ENCODE peak calls at places on chromosome 11, in five cellular contexts. Q, T, D, Y and X are unnamed samples.
A peak's percentile ranks its signal among the peaks of the same experiment; 100 is the strongest.

GRCh38 chr11:653837-654236 is 16.8 kb downstream of the DRD4 start:
- DNase-seq in D (no peak), T (no peak), Y (no peak), Q (no peak), X (no peak)

GRCh38 chr11:62552931-62553838 is 6.6 kb upstream of the AHNAK start:
- DNase-seq in Q (peak; percentile 96), Y (peak; percentile 96), D (peak; percentile 77), T (peak; percentile 66), X (peak; percentile 87)

GRCh38 chr11:67269401-67270255 is 3.4 kb downstream of the GRK2 start:
- DNase-seq in Q (no peak), Y (peak; percentile 71), D (no peak), T (no peak), X (no peak)

GRCh38 chr11:73559758-73560157 is 38.2 kb downstream of the FAM168A start:
- DNase-seq in Y (no peak), T (no peak), Q (no peak), D (no peak), X (no peak)

GRCh38 chr11:122209619-122210377 is 93.8 kb upstream of the BLID start:
- DNase-seq in Y (peak; percentile 91), Q (peak; percentile 89), D (no peak), T (no peak), X (no peak)

GRCh38 chr11:69939551-69940245 is 120.5 kb upstream of the FGF3 start:
- DNase-seq in Y (peak; percentile 89), Q (peak; percentile 8), T (no peak), D (no peak), X (no peak)

GRCh38 chr11:26286472-26287066 is 45.4 kb upstream of the ANO3 start:
- DNase-seq in D (no peak), Y (no peak), T (no peak), Q (peak; percentile 39), X (peak; percentile 27)

GRCh38 chr11:69136471-69136870 is 19.3 kb upstream of the SMIM38 start:
- DNase-seq in Y (peak; percentile 40), T (no peak), Q (no peak), D (no peak), X (no peak)

GRCh38 chr11:29093416-29093815 is 923.4 kb downstream of the KCNA4 start:
- DNase-seq in T (no peak), Y (no peak), Q (peak; percentile 60), D (peak; percentile 9), X (no peak)

GRCh38 chr11:22657101-22657694 is 9.2 kb upstream of the GAS2 start:
- DNase-seq in T (no peak), Q (no peak), D (no peak), Y (no peak), X (no peak)

GRCh38 chr11:65903068-65903481 is 2.9 kb upstream of the FOSL1 start:
- DNase-seq in D (no peak), Y (no peak), Q (peak; percentile 82), T (no peak), X (peak; percentile 85)

GRCh38 chr11:18367431-18367830 is 26.9 kb upstream of the LDHA start:
- DNase-seq in Y (no peak), D (no peak), Q (no peak), T (no peak), X (no peak)

GRCh38 chr11:68843052-68843561 is 1.4 kb upstream of the CPT1A start:
- DNase-seq in T (peak; percentile 37), D (no peak), Q (peak; percentile 56), Y (no peak), X (peak; percentile 11)

GRCh38 chr11:10109836-10110235 is 184.2 kb downstream of the SBF2 start:
- DNase-seq in D (no peak), T (no peak), Y (no peak), Q (peak; percentile 42), X (no peak)

GRCh38 chr11:2212411-2213251 is 41.0 kb upstream of the TH start:
- DNase-seq in Q (no peak), T (no peak), Y (peak; percentile 40), D (no peak), X (no peak)

DNA sequence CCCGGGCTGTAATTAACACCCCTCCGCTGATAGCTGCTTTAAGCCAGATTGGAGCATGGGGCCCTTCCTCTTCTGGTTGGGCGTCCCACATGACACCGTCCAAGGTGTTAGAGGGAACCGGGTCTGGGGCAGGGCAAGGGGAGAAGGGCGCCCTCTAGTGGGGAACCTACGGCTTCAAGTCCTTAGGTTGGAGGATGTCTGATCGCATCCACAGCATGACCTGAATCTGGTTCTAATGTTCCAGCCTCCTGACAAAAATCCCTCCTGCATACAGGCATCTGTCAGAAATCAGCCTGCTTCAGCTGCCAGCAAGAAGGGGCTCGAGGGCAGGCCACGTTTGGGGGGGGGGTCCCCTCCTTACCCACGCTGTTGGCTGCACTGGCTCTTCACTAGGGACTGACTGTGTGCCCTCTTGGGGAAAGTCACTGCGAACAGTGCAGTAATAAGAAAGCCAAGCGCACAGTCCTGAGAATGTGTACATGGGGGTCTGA is 94.2 kb upstream of the TBCEL start:
- DNase-seq in Y (no peak), D (no peak), T (peak; percentile 21), Q (peak; percentile 8), X (peak; percentile 40)
- TF ChIP-seq CTCF in Y (peak; percentile 27), D (peak; percentile 52), T (peak; percentile 53), Q (peak; percentile 72), X (no peak)

GRCh38 chr11:87037450-87038234 is at the start of gene TMEM135:
- DNase-seq in Y (peak; percentile 97), D (peak; percentile 12), Q (peak; percentile 93), T (peak; percentile 89), X (peak; percentile 91)
- TF ChIP-seq CTCF in Y (no peak), D (peak; percentile 10), Q (no peak), T (no peak), X (no peak)

GRCh38 chr11:130371004-130371590 is 56.4 kb upstream of the ZBTB44 start:
- DNase-seq in Q (no peak), T (no peak), Y (no peak), D (no peak), X (no peak)
- TF ChIP-seq CTCF in Q (no peak), T (no peak), Y (no peak), D (no peak), X (no peak)

GRCh38 chr11:88064097-88064705 is 111.0 kb downstream of the RAB38 start:
- DNase-seq in Y (no peak), Q (no peak), D (no peak), T (no peak), X (no peak)
- TF ChIP-seq CTCF in Y (no peak), Q (no peak), D (no peak), T (no peak), X (no peak)

GRCh38 chr11:87286338-87286737 is 248.6 kb downstream of the TMEM135 start:
- DNase-seq in Y (no peak), Q (no peak), D (no peak), T (no peak), X (no peak)

GRCh38 chr11:87280143-87280542 is 242.4 kb downstream of the TMEM135 start:
- DNase-seq in T (no peak), Y (no peak), Q (no peak), D (no peak), X (no peak)

GRCh38 chr11:87284306-87284705 is 246.6 kb downstream of the TMEM135 start:
- DNase-seq in Q (no peak), D (no peak), T (no peak), Y (no peak), X (no peak)

DNA sequence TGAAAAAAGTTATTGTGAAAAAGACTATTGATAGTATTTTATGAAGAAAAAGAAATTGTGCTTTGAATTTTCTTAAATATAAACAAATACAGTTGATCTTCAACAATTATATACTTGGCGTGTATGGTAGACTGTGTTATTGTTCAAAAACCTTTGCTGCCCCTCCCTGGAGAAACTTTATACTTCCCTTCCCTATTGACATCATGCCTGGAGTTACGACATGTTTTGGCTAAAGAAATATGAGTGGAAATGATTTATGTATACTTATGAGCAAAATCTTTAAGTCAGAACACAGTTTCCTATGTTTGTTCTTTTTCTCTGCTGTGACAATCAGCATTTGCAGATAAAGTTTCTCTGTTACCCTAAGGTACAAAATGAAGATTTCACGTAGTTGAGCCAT is 243.8 kb downstream of the TMEM135 start:
- DNase-seq in Q (peak; percentile 46), T (no peak), Y (no peak), D (no peak), X (no peak)
- TF ChIP-seq CTCF in Q (peak; percentile 25), T (no peak), Y (peak; percentile 34), D (no peak), X (no peak)